ENCODE peak calls at places on chromosomes 12 and 14, in nine cellular contexts. J is BJ; A is activated CD8-positive, alpha-beta memory T cell treated with anti-CD3 and anti-CD28 coated beads for 24 hours; P is T-helper 17 cell; L is memory B cell; B is gastrocnemius medialis; I is pancreas; G is ELR; O is stimulated activated CD4-positive, alpha-beta T cell treated with anti-CD3 and anti-CD28 coated beads, Interleukin-15, amount 100 ng/mL, for 24 hours. Z is an unnamed sample.

GRCh38 chr14:105067140-105067968 is 2.1 kb upstream of the GPR132 start:
- DNase-seq in J (no peak), A (peak), P (peak), L (no peak), B (no peak), I (no peak), G (peak), O (peak), Z (no peak)

GRCh38 chr12:109879332-109880048 is 851 bp downstream of the GLTP start:
- DNase-seq in J (no peak), A (no peak), P (no peak), L (no peak), B (no peak), I (no peak), G (peak), O (no peak), Z (no peak)

GRCh38 chr12:131056626-131057025 is 102.9 kb downstream of the ADGRD1 start:
- DNase-seq in J (no peak), A (no peak), P (no peak), L (no peak), B (no peak), I (no peak), G (no peak), O (no peak), Z (no peak)

GRCh38 chr12:89225808-89226368 is 126.4 kb downstream of the DUSP6 start:
- DNase-seq in J (peak), A (no peak), P (no peak), L (no peak), B (peak), I (peak), G (peak), O (peak), Z (no peak)

GRCh38 chr14:56294125-56294524 is 175.9 kb downstream of the PELI2 start:
- DNase-seq in J (no peak), A (no peak), P (no peak), L (no peak), B (no peak), I (no peak), G (no peak), O (peak), Z (no peak)

GRCh38 chr14:73771848-73772705 is 57.9 kb upstream of the PNMA1 start:
- DNase-seq in J (no peak), A (peak), P (peak), L (peak), B (peak), I (peak), G (peak), O (peak), Z (no peak)

GRCh38 chr12:105235299-105235746 is 651 bp downstream of the APPL2 start:
- DNase-seq in J (no peak), A (no peak), P (no peak), L (no peak), B (no peak), I (no peak), G (peak), O (no peak), Z (no peak)

GRCh38 chr12:119479121-119479561 is 114.4 kb upstream of the TMEM233 start:
- DNase-seq in J (no peak), A (no peak), P (no peak), L (no peak), B (peak), I (no peak), G (no peak), O (no peak), Z (no peak)

GRCh38 chr14:23605931-23606585 is 27.5 kb upstream of the JPH4 start:
- DNase-seq in J (no peak), A (no peak), P (no peak), L (no peak), B (no peak), I (no peak), G (no peak), O (peak), Z (no peak)

GRCh38 chr14:74647834-74648361 is 35.9 kb upstream of the LTBP2 start:
- DNase-seq in J (no peak), A (no peak), P (no peak), L (no peak), B (no peak), I (peak), G (no peak), O (no peak), Z (no peak)

GRCh38 chr12:107818984-107819383 is 44.5 kb downstream of the ASCL4 start:
- DNase-seq in J (peak), A (no peak), P (no peak), L (no peak), B (no peak), I (no peak), G (peak), O (no peak), Z (no peak)

GRCh38 chr14:54312166-54312801 is 84.5 kb upstream of the CDKN3 start:
- DNase-seq in J (peak), A (no peak), P (no peak), L (no peak), B (no peak), I (no peak), G (peak), O (no peak), Z (no peak)

GRCh38 chr12:106774808-106775524 is 484 bp downstream of the RIC8B start:
- DNase-seq in J (no peak), A (peak), P (no peak), L (no peak), B (no peak), I (no peak), G (no peak), O (peak), Z (no peak)

GRCh38 chr14:22397338-22397737 is 191.7 kb downstream of the DAD1 start:
- DNase-seq in J (no peak), A (no peak), P (no peak), L (no peak), B (no peak), I (no peak), G (no peak), O (no peak), Z (no peak)

GRCh38 chr12:90342081-90342480 is 612.9 kb downstream of the CCER1 start:
- DNase-seq in J (no peak), A (no peak), P (no peak), L (no peak), B (no peak), I (no peak), G (no peak), O (no peak), Z (no peak)

GRCh38 chr14:72543325-72543724 is 350.6 kb downstream of the DPF3 start:
- DNase-seq in J (no peak), A (no peak), P (no peak), L (no peak), B (no peak), I (no peak), G (no peak), O (no peak), Z (no peak)

GRCh38 chr14:89351364-89351957 is 65.6 kb downstream of the FOXN3 start:
- DNase-seq in J (no peak), A (peak), P (no peak), L (no peak), B (no peak), I (peak), G (no peak), O (no peak), Z (no peak)

GRCh38 chr14:87186745-87187144 is 806.2 kb downstream of the GALC start:
- DNase-seq in J (no peak), A (no peak), P (no peak), L (no peak), B (no peak), I (no peak), G (no peak), O (no peak), Z (no peak)

GRCh38 chr12:27960822-27961221 is 11.7 kb downstream of the PTHLH start:
- DNase-seq in J (no peak), A (no peak), P (no peak), L (no peak), B (no peak), I (no peak), G (no peak), O (no peak), Z (no peak)

GRCh38 chr12:116263431-116263830 is 14.1 kb downstream of the MED13L start:
- DNase-seq in J (no peak), A (no peak), P (no peak), L (no peak), B (no peak), I (no peak), G (no peak), O (no peak), Z (no peak)

GRCh38 chr12:123607756-123608155 is 5.9 kb downstream of the DDX55 start:
- DNase-seq in J (no peak), A (no peak), P (no peak), L (no peak), B (no peak), I (no peak), G (no peak), O (no peak), Z (no peak)

GRCh38 chr14:34781242-34781641 is 66.8 kb upstream of the CFL2 start:
- DNase-seq in J (peak), A (no peak), P (no peak), L (no peak), B (no peak), I (no peak), G (peak), O (no peak), Z (no peak)

GRCh38 chr14:73824116-73824515 is 27.5 kb upstream of the PTGR2 start:
- DNase-seq in J (no peak), A (no peak), P (no peak), L (no peak), B (no peak), I (no peak), G (no peak), O (no peak), Z (no peak)

Z was measured in left lung.